ENCODE peak calls at places on chromosomes 6 and 20, in four cellular contexts. A is stimulated activated CD4-positive, alpha-beta T cell treated with anti-CD3 and anti-CD28 coated beads, Interleukin-12 subunit alpha, Interleukin-12 subunit beta, amount 100 ng/mL, for 24 hours; F is caudate nucleus; C is ELR. T is an unnamed sample.

GRCh38 chr20:39823239-39823638 is 861.1 kb downstream of the DHX35 start:
- DNase-seq in C (peak), A (no peak), F (no peak), T (no peak)

GRCh38 chr6:63351995-63352586 is 32.3 kb upstream of the LGSN start:
- DNase-seq in C (peak), F (no peak), A (no peak), T (no peak)

GRCh38 chr20:43824699-43825402 is 89.8 kb upstream of the TOX2 start:
- DNase-seq in A (no peak), F (no peak), C (peak), T (no peak)

GRCh38 chr20:34883809-34884208 is 7.4 kb downstream of the ACSS2 start:
- DNase-seq in F (no peak), A (no peak), C (no peak), T (no peak)

GRCh38 chr6:11852061-11852619 is 73.5 kb upstream of the ADTRP start:
- DNase-seq in F (no peak), C (no peak), A (no peak), T (no peak)

GRCh38 chr20:10674684-10675455 is 1.1 kb upstream of the JAG1 start:
- DNase-seq in A (no peak), F (peak), C (peak), T (peak)

GRCh38 chr6:107819976-107820551 is 4.0 kb downstream of the SCML4 start:
- DNase-seq in C (peak), A (no peak), F (no peak), T (no peak)

GRCh38 chr20:14622796-14623195 is 285.4 kb upstream of the FLRT3 start:
- DNase-seq in A (no peak), F (no peak), C (peak), T (no peak)

GRCh38 chr6:119829006-119829405 is 479.4 kb upstream of the MAN1A1 start:
- DNase-seq in F (no peak), C (no peak), A (no peak), T (no peak)

GRCh38 chr6:122180132-122180531 is 219.3 kb upstream of the HSF2 start:
- DNase-seq in F (no peak), A (no peak), C (no peak), T (peak)

GRCh38 chr6:73041051-73041450 is 184.2 kb downstream of the KHDC1L start:
- DNase-seq in F (no peak), C (peak), A (no peak), T (no peak)

GRCh38 chr20:21656299-21657067 is 49.0 kb upstream of the PAX1 start:
- DNase-seq in A (no peak), F (no peak), C (no peak), T (no peak)

GRCh38 chr6:139708342-139709199 is 334.1 kb upstream of the CITED2 start:
- DNase-seq in F (no peak), C (peak), A (no peak), T (no peak)

GRCh38 chr6:107743311-107743710 is 80.8 kb downstream of the SCML4 start:
- DNase-seq in A (no peak), F (no peak), C (no peak), T (no peak)

GRCh38 chr20:10316582-10316981 is 98.0 kb downstream of the SNAP25 start:
- DNase-seq in A (no peak), F (no peak), C (peak), T (no peak)

GRCh38 chr6:144804246-144804790 is 519.2 kb downstream of the UTRN start:
- DNase-seq in F (no peak), C (peak), A (no peak), T (no peak)

GRCh38 chr6:36136034-36136433 is 5.7 kb downstream of the MAPK13 start:
- DNase-seq in A (no peak), F (no peak), C (no peak), T (no peak)

GRCh38 chr6:2505624-2506023 is 245.1 kb downstream of the MYLK4 start:
- DNase-seq in C (no peak), F (no peak), A (no peak), T (no peak)

GRCh38 chr6:38725414-38726183 is 10.5 kb downstream of the DNAH8 start:
- DNase-seq in F (no peak), A (no peak), C (peak), T (no peak)

GRCh38 chr6:63787021-63787420 is 151.4 kb downstream of the PHF3 start:
- DNase-seq in F (no peak), C (no peak), A (no peak), T (no peak)

GRCh38 chr6:106476326-106477105 is 116.0 kb downstream of the CRYBG1 start:
- DNase-seq in A (no peak), F (no peak), C (peak), T (no peak)

GRCh38 chr6:30325873-30326445 is 768 bp upstream of the TRIM39 start:
- DNase-seq in A (peak), C (peak), F (peak), T (peak)

GRCh38 chr6:71478834-71479541 is 190.4 kb downstream of the OGFRL1 start:
- DNase-seq in C (peak), F (no peak), A (no peak), T (no peak)

GRCh38 chr6:22774129-22774528 is 204.8 kb downstream of the HDGFL1 start:
- DNase-seq in C (no peak), A (no peak), F (no peak), T (no peak)

GRCh38 chr20:50001784-50002311 is 19.1 kb downstream of the SNAI1 start:
- DNase-seq in F (no peak), A (no peak), C (no peak), T (no peak)

GRCh38 chr6:147873826-147874225 is 365.3 kb downstream of the SAMD5 start:
- DNase-seq in C (no peak), A (no peak), F (no peak), T (no peak)

GRCh38 chr20:31806564-31807355 is 12.4 kb upstream of the MYLK2 start:
- DNase-seq in C (no peak), A (no peak), F (no peak), T (no peak)

GRCh38 chr6:160133441-160134336 is 12.1 kb downstream of the SLC22A1 start:
- DNase-seq in F (no peak), A (no peak), C (no peak), T (no peak)

GRCh38 chr6:155909710-155910109 is 454.1 kb upstream of the NOX3 start:
- DNase-seq in F (no peak), C (no peak), A (no peak), T (no peak)

GRCh38 chr6:23563329-23563728 is 562.7 kb upstream of the NRSN1 start:
- DNase-seq in F (no peak), C (no peak), A (no peak), T (no peak)

T was measured in heart left ventricle.